ENCODE peak calls at places on chromosomes 13 and 19, in eight cellular contexts. One of them, this sample, is unnamed.
A peak's percentile ranks its signal among the peaks of the same experiment; 100 is the strongest.

GRCh38 chr13:113857531-113858195 is 6.2 kb downstream of the GAS6 start:
- DNase-seq in aorta: peak; percentile 65
- DNase-seq in CD4-positive, alpha-beta memory T cell: no peak
- DNase-seq in sigmoid colon: no peak
- DNase-seq in CD8-positive, alpha-beta T cell: no peak
- DNase-seq in cardiac muscle cell: no peak
- DNase-seq in right atrium auricular region: no peak
- DNase-seq in A549: no peak
- DNase-seq in this sample: peak; percentile 6

GRCh38 chr13:24159362-24159761 is 1.2 kb upstream of the SPATA13 start:
- DNase-seq in aorta: no peak
- DNase-seq in CD4-positive, alpha-beta memory T cell: no peak
- DNase-seq in sigmoid colon: no peak
- DNase-seq in CD8-positive, alpha-beta T cell: no peak
- DNase-seq in cardiac muscle cell: no peak
- DNase-seq in right atrium auricular region: no peak
- DNase-seq in A549: no peak
- DNase-seq in this sample: no peak

GRCh38 chr13:41224113-41225110 is 30.0 kb upstream of the KBTBD7 start:
- DNase-seq in aorta: no peak
- DNase-seq in CD4-positive, alpha-beta memory T cell: no peak
- DNase-seq in sigmoid colon: no peak
- DNase-seq in CD8-positive, alpha-beta T cell: no peak
- DNase-seq in cardiac muscle cell: no peak
- DNase-seq in right atrium auricular region: no peak
- DNase-seq in A549: no peak
- DNase-seq in this sample: no peak

GRCh38 chr13:94674609-94675348 is 37.6 kb downstream of the SOX21 start:
- DNase-seq in aorta: no peak
- DNase-seq in CD4-positive, alpha-beta memory T cell: peak; percentile 32
- DNase-seq in sigmoid colon: no peak
- DNase-seq in CD8-positive, alpha-beta T cell: peak; percentile 17
- DNase-seq in cardiac muscle cell: peak; percentile 77
- DNase-seq in right atrium auricular region: no peak
- DNase-seq in A549: peak; percentile 37
- DNase-seq in this sample: no peak

GRCh38 chr13:21022056-21022693 is 39.2 kb downstream of the LATS2 start:
- DNase-seq in aorta: no peak
- DNase-seq in CD4-positive, alpha-beta memory T cell: no peak
- DNase-seq in sigmoid colon: no peak
- DNase-seq in CD8-positive, alpha-beta T cell: no peak
- DNase-seq in cardiac muscle cell: no peak
- DNase-seq in right atrium auricular region: peak; percentile 5
- DNase-seq in A549: no peak
- DNase-seq in this sample: no peak

GRCh38 chr19:39405930-39406655 is 554 bp upstream of the ZFP36 start:
- DNase-seq in aorta: no peak
- DNase-seq in CD4-positive, alpha-beta memory T cell: peak; percentile 90
- DNase-seq in sigmoid colon: no peak
- DNase-seq in CD8-positive, alpha-beta T cell: peak; percentile 91
- DNase-seq in cardiac muscle cell: no peak
- DNase-seq in right atrium auricular region: peak; percentile 59
- DNase-seq in A549: no peak
- DNase-seq in this sample: no peak

GRCh38 chr19:50427997-50428425 is 4.7 kb upstream of the MYBPC2 start:
- DNase-seq in aorta: peak; percentile 90
- DNase-seq in CD4-positive, alpha-beta memory T cell: peak; percentile 26
- DNase-seq in sigmoid colon: peak; percentile 94
- DNase-seq in CD8-positive, alpha-beta T cell: peak; percentile 16
- DNase-seq in cardiac muscle cell: peak; percentile 34
- DNase-seq in right atrium auricular region: peak; percentile 89
- DNase-seq in A549: no peak
- DNase-seq in this sample: peak; percentile 67

GRCh38 chr13:98848736-98849135 is 96.3 kb upstream of the SLC15A1 start:
- DNase-seq in aorta: peak; percentile 90
- DNase-seq in CD4-positive, alpha-beta memory T cell: no peak
- DNase-seq in sigmoid colon: no peak
- DNase-seq in CD8-positive, alpha-beta T cell: no peak
- DNase-seq in cardiac muscle cell: no peak
- DNase-seq in right atrium auricular region: no peak
- DNase-seq in A549: no peak
- DNase-seq in this sample: no peak

GRCh38 chr19:43438291-43439162 is 23.8 kb downstream of the TEX101 start:
- DNase-seq in aorta: no peak
- DNase-seq in CD4-positive, alpha-beta memory T cell: peak; percentile 12
- DNase-seq in sigmoid colon: peak; percentile 86
- DNase-seq in CD8-positive, alpha-beta T cell: no peak
- DNase-seq in cardiac muscle cell: no peak
- DNase-seq in right atrium auricular region: peak; percentile 65
- DNase-seq in A549: peak; percentile 36
- DNase-seq in this sample: no peak

GRCh38 chr13:44397766-44398223 is 24.2 kb downstream of the SERP2 start:
- DNase-seq in aorta: peak; percentile 42
- DNase-seq in CD4-positive, alpha-beta memory T cell: no peak
- DNase-seq in sigmoid colon: peak; percentile 37
- DNase-seq in CD8-positive, alpha-beta T cell: no peak
- DNase-seq in cardiac muscle cell: no peak
- DNase-seq in right atrium auricular region: no peak
- DNase-seq in A549: no peak
- DNase-seq in this sample: no peak

GRCh38 chr19:30103981-30104380 is 161.9 kb downstream of the URI1 start:
- DNase-seq in aorta: peak; percentile 55
- DNase-seq in CD4-positive, alpha-beta memory T cell: no peak
- DNase-seq in sigmoid colon: no peak
- DNase-seq in CD8-positive, alpha-beta T cell: no peak
- DNase-seq in cardiac muscle cell: no peak
- DNase-seq in right atrium auricular region: no peak
- DNase-seq in A549: no peak
- DNase-seq in this sample: no peak

GRCh38 chr13:30371649-30372265 is 50.5 kb upstream of the UBE2L5 start:
- DNase-seq in aorta: no peak
- DNase-seq in CD4-positive, alpha-beta memory T cell: peak; percentile 90
- DNase-seq in sigmoid colon: no peak
- DNase-seq in CD8-positive, alpha-beta T cell: peak; percentile 54
- DNase-seq in cardiac muscle cell: no peak
- DNase-seq in right atrium auricular region: no peak
- DNase-seq in A549: no peak
- DNase-seq in this sample: no peak

GRCh38 chr19:27733551-27734266 is 1479.2 kb downstream of the UQCRFS1 start:
- DNase-seq in aorta: no peak
- DNase-seq in CD4-positive, alpha-beta memory T cell: no peak
- DNase-seq in sigmoid colon: no peak
- DNase-seq in CD8-positive, alpha-beta T cell: no peak
- DNase-seq in cardiac muscle cell: no peak
- DNase-seq in right atrium auricular region: peak; percentile 36
- DNase-seq in A549: no peak
- DNase-seq in this sample: no peak

DNA sequence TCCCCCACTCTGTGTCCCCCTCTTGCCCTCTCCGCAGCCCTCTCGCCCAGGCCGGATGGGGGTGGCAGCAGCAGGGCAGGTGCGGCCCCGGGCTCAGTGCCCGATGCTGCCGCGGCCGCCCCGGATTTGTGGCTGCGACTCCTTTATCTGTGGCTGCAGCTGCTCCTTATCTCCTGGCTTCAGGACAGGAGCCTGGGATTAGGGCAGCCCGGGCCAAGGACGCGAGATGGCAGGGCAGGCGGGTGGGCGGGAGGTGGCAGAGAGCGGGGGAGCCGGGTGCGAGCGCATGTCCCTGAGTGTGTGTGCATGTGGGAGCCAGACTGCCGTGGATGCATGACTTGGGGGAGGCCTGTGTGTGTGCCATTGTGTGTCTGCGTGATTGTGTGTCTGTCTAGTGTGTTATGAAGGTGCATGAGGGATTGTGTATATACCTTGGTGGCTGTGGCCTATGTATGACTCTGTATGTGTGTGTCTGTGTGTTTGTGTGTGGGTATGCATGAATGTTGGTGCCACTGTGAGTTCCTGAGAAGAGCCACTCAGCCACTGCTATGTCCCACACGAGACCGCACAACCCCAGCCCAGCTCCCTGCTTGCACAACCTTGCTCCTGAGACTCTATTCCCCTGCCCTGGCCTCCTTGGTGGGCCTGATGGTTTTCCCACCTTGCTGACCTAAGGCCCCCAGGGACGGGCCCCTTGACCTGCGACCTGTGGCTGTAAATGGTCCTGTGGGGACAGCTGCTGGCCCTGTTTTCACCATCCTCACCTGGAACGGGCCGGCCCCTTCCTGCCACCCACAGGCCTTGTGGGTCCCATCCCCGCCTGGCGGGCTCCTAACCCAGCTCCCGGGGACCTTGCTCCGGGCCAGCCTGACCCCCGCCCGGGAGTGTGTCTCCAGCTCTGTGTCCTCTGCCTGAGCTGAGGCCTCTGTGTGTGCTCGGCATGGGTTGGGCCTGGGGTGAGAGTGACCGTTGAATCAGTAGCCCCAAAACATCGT is 5.3 kb upstream of the NRTN start:
- DNase-seq in aorta: no peak
- DNase-seq in CD4-positive, alpha-beta memory T cell: no peak
- DNase-seq in sigmoid colon: no peak
- DNase-seq in CD8-positive, alpha-beta T cell: no peak
- DNase-seq in cardiac muscle cell: no peak
- DNase-seq in right atrium auricular region: no peak
- DNase-seq in A549: no peak
- DNase-seq in this sample: peak; percentile 82
- H3K4me1 ChIP-seq in aorta: no peaks in the 10 kb centered on the region
- H3K4me1 ChIP-seq in CD4-positive, alpha-beta memory T cell: peaks cover 19% of the 10 kb centered on the region
- H3K4me1 ChIP-seq in sigmoid colon: peaks cover 11% of the 10 kb centered on the region
- H3K4me1 ChIP-seq in CD8-positive, alpha-beta T cell: peaks cover 24% of the 10 kb centered on the region
- H3K4me1 ChIP-seq in cardiac muscle cell: peaks cover 3% of the 10 kb centered on the region
- H3K4me1 ChIP-seq in right atrium auricular region: no peaks in the 10 kb centered on the region
- H3K4me1 ChIP-seq in A549: peaks cover 12% of the 10 kb centered on the region
- H3K4me1 ChIP-seq in this sample: peaks cover 26% of the 10 kb centered on the region

DNA sequence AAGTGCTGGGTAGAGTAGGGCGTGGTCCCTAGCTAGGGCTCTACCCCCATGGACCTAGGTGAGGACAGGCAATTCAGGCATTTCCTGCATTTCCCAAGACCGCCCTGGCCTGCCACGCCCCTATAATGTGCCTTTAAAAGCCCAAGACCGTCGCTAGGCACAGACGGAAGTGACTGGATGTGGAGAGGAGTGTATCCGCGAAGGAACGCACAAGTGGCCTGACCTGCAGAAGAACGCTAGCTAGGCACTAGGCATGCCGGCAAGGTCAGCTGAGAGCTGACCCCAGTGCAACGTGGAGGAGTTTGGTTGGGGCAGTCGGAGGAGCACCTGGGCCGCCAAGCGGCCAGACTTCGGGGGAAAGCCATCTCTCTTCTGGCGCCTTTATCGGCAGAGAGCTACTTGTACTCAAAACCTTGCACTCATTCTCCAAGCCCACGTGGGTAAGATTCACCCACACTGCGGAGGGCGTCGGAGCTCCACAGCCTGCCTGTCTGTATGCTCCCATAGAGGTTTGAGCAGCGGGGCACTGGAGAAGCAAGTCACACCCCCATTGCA is 370.0 kb downstream of the FGF9 start:
- DNase-seq in aorta: no peak
- DNase-seq in CD4-positive, alpha-beta memory T cell: no peak
- DNase-seq in sigmoid colon: no peak
- DNase-seq in CD8-positive, alpha-beta T cell: no peak
- DNase-seq in cardiac muscle cell: no peak
- DNase-seq in right atrium auricular region: no peak
- DNase-seq in A549: peak; percentile 10
- DNase-seq in this sample: no peak
- H3K4me3 ChIP-seq in aorta: no peak overlapping the region
- H3K4me3 ChIP-seq in CD4-positive, alpha-beta memory T cell: no peak overlapping the region
- H3K4me3 ChIP-seq in sigmoid colon: no peak overlapping the region
- H3K4me3 ChIP-seq in CD8-positive, alpha-beta T cell: peak overlapping the region; percentile 21
- H3K4me3 ChIP-seq in cardiac muscle cell: peak overlapping the region; percentile 13
- H3K4me3 ChIP-seq in right atrium auricular region: no peak overlapping the region
- H3K4me3 ChIP-seq in A549: peak overlapping the region; percentile 42
- H3K4me3 ChIP-seq in this sample: no peak overlapping the region

DNA sequence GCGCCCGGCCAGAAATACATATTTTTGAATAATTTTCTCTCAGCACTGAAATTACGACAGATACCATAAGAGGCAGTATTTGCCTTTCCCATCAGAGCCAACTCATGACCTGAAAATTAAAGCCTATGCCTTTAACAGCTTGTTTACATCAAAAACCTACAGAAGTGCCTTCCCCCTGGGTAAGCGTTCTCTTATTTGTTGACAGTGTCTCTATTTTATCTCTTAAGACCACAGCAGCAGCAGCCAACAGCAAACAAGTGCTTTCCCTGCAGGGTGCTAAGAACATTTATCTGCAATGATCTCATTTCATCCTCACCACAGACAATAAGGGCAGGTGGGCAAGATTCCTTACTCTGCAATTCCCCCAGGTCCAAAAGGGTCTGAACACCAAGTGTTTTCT is 6.0 kb downstream of the AKAP8L start:
- DNase-seq in aorta: no peak
- DNase-seq in CD4-positive, alpha-beta memory T cell: no peak
- DNase-seq in sigmoid colon: no peak
- DNase-seq in CD8-positive, alpha-beta T cell: no peak
- DNase-seq in cardiac muscle cell: no peak
- DNase-seq in right atrium auricular region: no peak
- DNase-seq in A549: no peak
- DNase-seq in this sample: no peak
- H3K4me1 ChIP-seq in aorta: no peaks in the 10 kb centered on the region
- H3K4me1 ChIP-seq in CD4-positive, alpha-beta memory T cell: peaks cover 63% of the 10 kb centered on the region
- H3K4me1 ChIP-seq in sigmoid colon: peaks cover 88% of the 10 kb centered on the region
- H3K4me1 ChIP-seq in CD8-positive, alpha-beta T cell: peaks cover 26% of the 10 kb centered on the region
- H3K4me1 ChIP-seq in cardiac muscle cell: peaks cover 35% of the 10 kb centered on the region
- H3K4me1 ChIP-seq in right atrium auricular region: no peaks in the 10 kb centered on the region
- H3K4me1 ChIP-seq in A549: peaks cover 29% of the 10 kb centered on the region
- H3K4me1 ChIP-seq in this sample: peaks cover 49% of the 10 kb centered on the region

GRCh38 chr19:4517451-4518057 is 732 bp downstream of the PLIN4 start:
- DNase-seq in aorta: no peak
- DNase-seq in CD4-positive, alpha-beta memory T cell: no peak
- DNase-seq in sigmoid colon: no peak
- DNase-seq in CD8-positive, alpha-beta T cell: no peak
- DNase-seq in cardiac muscle cell: no peak
- DNase-seq in right atrium auricular region: no peak
- DNase-seq in A549: no peak
- DNase-seq in this sample: no peak

GRCh38 chr19:4516939-4517300 is 1.4 kb downstream of the PLIN4 start:
- DNase-seq in aorta: no peak
- DNase-seq in CD4-positive, alpha-beta memory T cell: no peak
- DNase-seq in sigmoid colon: no peak
- DNase-seq in CD8-positive, alpha-beta T cell: no peak
- DNase-seq in cardiac muscle cell: no peak
- DNase-seq in right atrium auricular region: no peak
- DNase-seq in A549: no peak
- DNase-seq in this sample: no peak

GRCh38 chr19:4519521-4520277 is 1.4 kb upstream of the PLIN4 start:
- DNase-seq in aorta: no peak
- DNase-seq in CD4-positive, alpha-beta memory T cell: no peak
- DNase-seq in sigmoid colon: peak; percentile 95
- DNase-seq in CD8-positive, alpha-beta T cell: no peak
- DNase-seq in cardiac muscle cell: no peak
- DNase-seq in right atrium auricular region: no peak
- DNase-seq in A549: no peak
- DNase-seq in this sample: no peak

GRCh38 chr19:4519172-4519496 is 848 bp upstream of the PLIN4 start:
- DNase-seq in aorta: no peak
- DNase-seq in CD4-positive, alpha-beta memory T cell: no peak
- DNase-seq in sigmoid colon: no peak
- DNase-seq in CD8-positive, alpha-beta T cell: no peak
- DNase-seq in cardiac muscle cell: no peak
- DNase-seq in right atrium auricular region: no peak
- DNase-seq in A549: no peak
- DNase-seq in this sample: no peak

GRCh38 chr19:4518345-4519171 is at the start of gene PLIN4:
- DNase-seq in aorta: peak; percentile 86
- DNase-seq in CD4-positive, alpha-beta memory T cell: no peak
- DNase-seq in sigmoid colon: peak; percentile 97
- DNase-seq in CD8-positive, alpha-beta T cell: no peak
- DNase-seq in cardiac muscle cell: no peak
- DNase-seq in right atrium auricular region: peak; percentile 73
- DNase-seq in A549: no peak
- DNase-seq in this sample: peak; percentile 71
- H3K4me3 ChIP-seq in aorta: no peak within 1 kb of the TSS
- H3K4me3 ChIP-seq in CD4-positive, alpha-beta memory T cell: no peak within 1 kb of the TSS
- H3K4me3 ChIP-seq in sigmoid colon: peak within 1 kb of the TSS; percentile 60
- H3K4me3 ChIP-seq in CD8-positive, alpha-beta T cell: no peak within 1 kb of the TSS
- H3K4me3 ChIP-seq in cardiac muscle cell: no peak within 1 kb of the TSS
- H3K4me3 ChIP-seq in right atrium auricular region: peak within 1 kb of the TSS; percentile 66
- H3K4me3 ChIP-seq in A549: no peak within 1 kb of the TSS
- H3K4me3 ChIP-seq in this sample: no peak within 1 kb of the TSS